ENCODE peak calls at places on chromosomes 7 and 10, in eight cellular contexts. One of them, this sample, is unnamed.

GRCh38 chr7:140161047-140161446 is 15.7 kb downstream of the KDM7A start:
- DNase-seq in AG04450: no peak
- DNase-seq in OCI-LY7: no peak
- DNase-seq in ascending aorta: no peak
- DNase-seq in substantia nigra: no peak
- DNase-seq in left ventricle myocardium inferior: no peak
- DNase-seq in H9: no peak
- DNase-seq in heart left ventricle: no peak
- DNase-seq in this sample: no peak

GRCh38 chr10:408223-408622 is 273.0 kb downstream of the ZMYND11 start:
- DNase-seq in AG04450: no peak
- DNase-seq in OCI-LY7: no peak
- DNase-seq in ascending aorta: no peak
- DNase-seq in substantia nigra: no peak
- DNase-seq in left ventricle myocardium inferior: no peak
- DNase-seq in H9: no peak
- DNase-seq in heart left ventricle: no peak
- DNase-seq in this sample: no peak

GRCh38 chr10:52488606-52489485 is 174.8 kb downstream of the DKK1 start:
- DNase-seq in AG04450: no peak
- DNase-seq in OCI-LY7: peak; percentile 36
- DNase-seq in ascending aorta: no peak
- DNase-seq in substantia nigra: no peak
- DNase-seq in left ventricle myocardium inferior: no peak
- DNase-seq in H9: no peak
- DNase-seq in heart left ventricle: no peak
- DNase-seq in this sample: no peak

GRCh38 chr7:111958889-111959288 is 247.3 kb downstream of the DOCK4 start:
- DNase-seq in AG04450: no peak
- DNase-seq in OCI-LY7: no peak
- DNase-seq in ascending aorta: no peak
- DNase-seq in substantia nigra: no peak
- DNase-seq in left ventricle myocardium inferior: no peak
- DNase-seq in H9: no peak
- DNase-seq in heart left ventricle: no peak
- DNase-seq in this sample: no peak

GRCh38 chr7:50667338-50667737 is 102.1 kb upstream of the DDC start:
- DNase-seq in AG04450: no peak
- DNase-seq in OCI-LY7: no peak
- DNase-seq in ascending aorta: no peak
- DNase-seq in substantia nigra: no peak
- DNase-seq in left ventricle myocardium inferior: peak; percentile 49
- DNase-seq in H9: no peak
- DNase-seq in heart left ventricle: no peak
- DNase-seq in this sample: no peak

GRCh38 chr7:117458977-117459583 is 20.7 kb upstream of the CFTR start:
- DNase-seq in AG04450: no peak
- DNase-seq in OCI-LY7: peak; percentile 28
- DNase-seq in ascending aorta: no peak
- DNase-seq in substantia nigra: no peak
- DNase-seq in left ventricle myocardium inferior: no peak
- DNase-seq in H9: no peak
- DNase-seq in heart left ventricle: no peak
- DNase-seq in this sample: no peak

GRCh38 chr7:101804642-101805401 is 12.6 kb upstream of the CUX1 start:
- DNase-seq in AG04450: no peak
- DNase-seq in OCI-LY7: peak; percentile 72
- DNase-seq in ascending aorta: no peak
- DNase-seq in substantia nigra: no peak
- DNase-seq in left ventricle myocardium inferior: no peak
- DNase-seq in H9: peak; percentile 83
- DNase-seq in heart left ventricle: no peak
- DNase-seq in this sample: no peak

GRCh38 chr10:114604357-114605129 is 53.5 kb downstream of the ABLIM1 start:
- DNase-seq in AG04450: no peak
- DNase-seq in OCI-LY7: no peak
- DNase-seq in ascending aorta: no peak
- DNase-seq in substantia nigra: no peak
- DNase-seq in left ventricle myocardium inferior: no peak
- DNase-seq in H9: no peak
- DNase-seq in heart left ventricle: no peak
- DNase-seq in this sample: no peak

GRCh38 chr7:157564518-157565177 is 227.8 kb downstream of the DNAJB6 start:
- DNase-seq in AG04450: no peak
- DNase-seq in OCI-LY7: no peak
- DNase-seq in ascending aorta: no peak
- DNase-seq in substantia nigra: no peak
- DNase-seq in left ventricle myocardium inferior: no peak
- DNase-seq in H9: no peak
- DNase-seq in heart left ventricle: no peak
- DNase-seq in this sample: no peak

GRCh38 chr10:34254596-34254995 is 560.5 kb downstream of the PARD3 start:
- DNase-seq in AG04450: no peak
- DNase-seq in OCI-LY7: no peak
- DNase-seq in ascending aorta: no peak
- DNase-seq in substantia nigra: no peak
- DNase-seq in left ventricle myocardium inferior: no peak
- DNase-seq in H9: no peak
- DNase-seq in heart left ventricle: no peak
- DNase-seq in this sample: peak; percentile 64

GRCh38 chr10:53222806-53223205 is 450.2 kb upstream of the MBL2 start:
- DNase-seq in AG04450: no peak
- DNase-seq in OCI-LY7: no peak
- DNase-seq in ascending aorta: no peak
- DNase-seq in substantia nigra: no peak
- DNase-seq in left ventricle myocardium inferior: no peak
- DNase-seq in H9: no peak
- DNase-seq in heart left ventricle: no peak
- DNase-seq in this sample: no peak

GRCh38 chr7:106290319-106290718 is 5.5 kb upstream of the NAMPT start:
- DNase-seq in AG04450: no peak
- DNase-seq in OCI-LY7: no peak
- DNase-seq in ascending aorta: no peak
- DNase-seq in substantia nigra: no peak
- DNase-seq in left ventricle myocardium inferior: no peak
- DNase-seq in H9: no peak
- DNase-seq in heart left ventricle: no peak
- DNase-seq in this sample: no peak

GRCh38 chr10:72682626-72683025 is 9.3 kb upstream of the MCU start:
- DNase-seq in AG04450: no peak
- DNase-seq in OCI-LY7: no peak
- DNase-seq in ascending aorta: no peak
- DNase-seq in substantia nigra: no peak
- DNase-seq in left ventricle myocardium inferior: no peak
- DNase-seq in H9: no peak
- DNase-seq in heart left ventricle: no peak
- DNase-seq in this sample: no peak

GRCh38 chr10:72685264-72685921 is 6.5 kb upstream of the MCU start:
- DNase-seq in AG04450: no peak
- DNase-seq in OCI-LY7: no peak
- DNase-seq in ascending aorta: no peak
- DNase-seq in substantia nigra: no peak
- DNase-seq in left ventricle myocardium inferior: no peak
- DNase-seq in H9: no peak
- DNase-seq in heart left ventricle: no peak
- DNase-seq in this sample: no peak

DNA sequence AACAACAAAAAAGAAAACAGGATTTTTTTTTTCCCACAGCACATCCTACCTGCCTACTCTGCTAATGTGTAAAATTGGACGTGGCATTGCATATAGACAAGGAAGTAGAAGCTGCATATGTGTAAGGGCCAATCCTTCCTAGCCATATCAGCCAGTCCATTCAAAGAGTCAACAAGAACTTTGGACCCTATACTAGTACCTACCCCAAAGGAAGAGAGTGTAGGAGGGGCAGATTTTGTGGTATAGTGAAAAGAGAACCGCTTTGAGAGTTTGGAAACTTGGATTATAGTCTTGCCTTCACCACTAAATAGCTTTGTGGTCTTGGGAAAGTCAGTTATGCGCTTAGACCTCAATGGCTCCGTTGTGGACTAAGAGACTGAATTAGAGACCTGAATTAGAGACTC is 12.1 kb upstream of the MCU start:
- DNase-seq in AG04450: no peak
- DNase-seq in OCI-LY7: no peak
- DNase-seq in ascending aorta: no peak
- DNase-seq in substantia nigra: no peak
- DNase-seq in left ventricle myocardium inferior: no peak
- DNase-seq in H9: no peak
- DNase-seq in heart left ventricle: no peak
- DNase-seq in this sample: no peak
- H3K27ac ChIP-seq in AG04450: no peak overlapping the region
- H3K27ac ChIP-seq in OCI-LY7: no peak overlapping the region
- H3K27ac ChIP-seq in ascending aorta: no peak overlapping the region
- H3K27ac ChIP-seq in substantia nigra: no peak overlapping the region
- H3K27ac ChIP-seq in left ventricle myocardium inferior: no peak overlapping the region
- H3K27ac ChIP-seq in H9: no peak overlapping the region
- H3K27ac ChIP-seq in heart left ventricle: no peak overlapping the region
- H3K27ac ChIP-seq in this sample: no peak overlapping the region

GRCh38 chr7:3825491-3825890 is 524.4 kb downstream of the SDK1 start:
- DNase-seq in AG04450: no peak
- DNase-seq in OCI-LY7: no peak
- DNase-seq in ascending aorta: no peak
- DNase-seq in substantia nigra: no peak
- DNase-seq in left ventricle myocardium inferior: no peak
- DNase-seq in H9: no peak
- DNase-seq in heart left ventricle: no peak
- DNase-seq in this sample: no peak
- H3K27ac ChIP-seq in AG04450: no peak overlapping the region
- H3K27ac ChIP-seq in OCI-LY7: no peak overlapping the region
- H3K27ac ChIP-seq in ascending aorta: no peak overlapping the region
- H3K27ac ChIP-seq in substantia nigra: no peak overlapping the region
- H3K27ac ChIP-seq in left ventricle myocardium inferior: no peak overlapping the region
- H3K27ac ChIP-seq in H9: no peak overlapping the region
- H3K27ac ChIP-seq in heart left ventricle: no peak overlapping the region
- H3K27ac ChIP-seq in this sample: no peak overlapping the region

GRCh38 chr10:13771992-13772391 is 185.2 kb downstream of the PRPF18 start:
- DNase-seq in AG04450: no peak
- DNase-seq in OCI-LY7: no peak
- DNase-seq in ascending aorta: no peak
- DNase-seq in substantia nigra: no peak
- DNase-seq in left ventricle myocardium inferior: no peak
- DNase-seq in H9: no peak
- DNase-seq in heart left ventricle: no peak
- DNase-seq in this sample: no peak

GRCh38 chr10:13773496-13774170 is 186.9 kb downstream of the PRPF18 start:
- DNase-seq in AG04450: no peak
- DNase-seq in OCI-LY7: no peak
- DNase-seq in ascending aorta: no peak
- DNase-seq in substantia nigra: no peak
- DNase-seq in left ventricle myocardium inferior: peak; percentile 21
- DNase-seq in H9: no peak
- DNase-seq in heart left ventricle: peak; percentile 29
- DNase-seq in this sample: no peak

GRCh38 chr10:13769926-13770325 is 183.2 kb downstream of the PRPF18 start:
- DNase-seq in AG04450: no peak
- DNase-seq in OCI-LY7: no peak
- DNase-seq in ascending aorta: no peak
- DNase-seq in substantia nigra: no peak
- DNase-seq in left ventricle myocardium inferior: no peak
- DNase-seq in H9: no peak
- DNase-seq in heart left ventricle: no peak
- DNase-seq in this sample: peak; percentile 84

GRCh38 chr10:13773043-13773442 is 186.3 kb downstream of the PRPF18 start:
- DNase-seq in AG04450: no peak
- DNase-seq in OCI-LY7: no peak
- DNase-seq in ascending aorta: no peak
- DNase-seq in substantia nigra: no peak
- DNase-seq in left ventricle myocardium inferior: no peak
- DNase-seq in H9: no peak
- DNase-seq in heart left ventricle: no peak
- DNase-seq in this sample: no peak

DNA sequence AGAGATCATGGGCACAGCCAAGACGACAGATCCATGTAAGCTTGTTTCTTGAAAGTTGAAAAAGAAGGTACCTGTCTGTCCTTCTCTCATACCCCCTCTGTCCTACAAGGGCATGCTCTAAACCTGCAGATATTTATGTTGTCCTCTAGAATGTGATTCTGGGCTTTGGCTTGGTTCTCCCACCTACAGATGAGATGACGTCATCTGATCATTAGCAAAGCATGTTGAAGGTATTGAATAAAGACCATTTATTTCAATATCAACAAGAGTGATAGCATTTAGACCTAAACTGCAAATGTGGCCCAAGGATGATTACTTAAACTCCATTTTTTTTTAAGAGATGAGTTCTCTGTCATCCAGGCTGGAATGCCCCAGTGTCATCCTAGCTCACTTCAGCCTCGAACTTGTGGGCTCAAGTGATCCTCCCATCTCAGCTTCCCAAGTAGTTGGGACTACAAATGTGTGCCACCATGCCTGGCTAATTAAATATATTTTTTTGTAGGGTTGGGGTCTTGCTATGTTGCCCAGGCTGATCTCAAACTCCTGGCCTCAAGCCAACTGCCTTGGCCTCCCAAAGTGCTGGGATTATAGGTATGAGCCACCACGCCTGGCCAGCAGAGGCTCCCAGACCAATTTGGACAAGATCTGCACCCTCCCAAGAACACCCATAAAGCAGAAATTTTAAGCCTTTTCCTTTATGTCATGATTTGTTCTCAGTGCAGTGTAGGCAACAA is 184.2 kb downstream of the PRPF18 start:
- DNase-seq in AG04450: no peak
- DNase-seq in OCI-LY7: no peak
- DNase-seq in ascending aorta: no peak
- DNase-seq in substantia nigra: no peak
- DNase-seq in left ventricle myocardium inferior: no peak
- DNase-seq in H9: no peak
- DNase-seq in heart left ventricle: no peak
- DNase-seq in this sample: no peak
- H3K27ac ChIP-seq in AG04450: no peak overlapping the region
- H3K27ac ChIP-seq in OCI-LY7: no peak overlapping the region
- H3K27ac ChIP-seq in ascending aorta: no peak overlapping the region
- H3K27ac ChIP-seq in substantia nigra: no peak overlapping the region
- H3K27ac ChIP-seq in left ventricle myocardium inferior: no peak overlapping the region
- H3K27ac ChIP-seq in H9: no peak overlapping the region
- H3K27ac ChIP-seq in heart left ventricle: no peak overlapping the region
- H3K27ac ChIP-seq in this sample: peak overlapping the region; percentile 35

DNA sequence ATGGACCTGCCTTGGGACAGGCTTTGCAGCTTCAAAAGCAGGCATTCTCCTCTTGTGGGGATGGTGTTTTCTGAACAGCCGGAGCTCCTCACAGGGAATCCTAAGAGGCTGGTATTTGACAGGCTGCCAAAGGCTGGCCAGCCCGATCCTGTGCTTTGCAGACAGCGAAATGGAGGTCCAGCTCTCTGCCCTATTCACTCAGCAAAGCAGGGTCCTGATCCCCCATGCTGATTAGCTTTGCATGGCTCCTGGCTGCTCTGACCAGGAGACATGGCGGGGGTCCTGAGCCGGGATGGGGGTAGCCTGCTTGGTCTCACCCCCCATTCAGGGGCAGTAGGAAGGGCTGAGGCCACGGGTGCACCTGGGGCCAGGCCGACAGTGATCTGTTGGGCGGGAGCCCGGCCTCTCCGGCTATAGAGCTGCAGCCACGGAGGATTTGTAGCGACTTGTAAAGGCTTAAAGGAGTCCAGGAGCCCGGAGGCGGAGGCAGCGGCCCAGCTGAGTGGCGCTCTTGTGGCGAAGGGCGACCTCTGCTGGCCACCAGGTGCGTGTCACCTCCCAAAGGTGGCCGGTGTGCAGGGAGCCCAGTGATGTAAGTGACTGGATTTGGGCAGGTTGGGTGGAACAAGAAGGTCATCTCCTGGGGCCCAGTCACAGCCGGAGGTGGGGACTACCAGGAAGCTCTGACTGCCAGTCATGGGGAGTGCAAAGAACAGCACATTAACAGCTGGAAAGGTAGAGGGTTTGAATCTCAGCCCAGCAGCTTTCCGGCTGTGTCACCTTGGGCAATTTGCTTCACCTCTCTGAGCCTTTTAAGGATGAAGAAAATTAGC is 126.5 kb downstream of the ZMIZ1 start:
- DNase-seq in AG04450: peak; percentile 74
- DNase-seq in OCI-LY7: peak; percentile 81
- DNase-seq in ascending aorta: peak; percentile 36
- DNase-seq in substantia nigra: peak; percentile 68
- DNase-seq in left ventricle myocardium inferior: peak; percentile 86
- DNase-seq in H9: peak; percentile 91
- DNase-seq in heart left ventricle: peak; percentile 86
- DNase-seq in this sample: peak; percentile 56
- H3K27ac ChIP-seq in AG04450: peak overlapping the region; percentile 78
- H3K27ac ChIP-seq in OCI-LY7: no peak overlapping the region
- H3K27ac ChIP-seq in ascending aorta: peak overlapping the region; percentile 62
- H3K27ac ChIP-seq in substantia nigra: peak overlapping the region; percentile 68
- H3K27ac ChIP-seq in left ventricle myocardium inferior: peak overlapping the region; percentile 74
- H3K27ac ChIP-seq in H9: no peak overlapping the region
- H3K27ac ChIP-seq in heart left ventricle: peak overlapping the region; percentile 70
- H3K27ac ChIP-seq in this sample: no peak overlapping the region

This sample was measured in epithelial cell of prostate.